ENCODE peak calls at places on chromosomes 7 and 10, in five cellular contexts. N, A, X, V and G are unnamed samples.
A peak's percentile ranks its signal among the peaks of the same experiment; 100 is the strongest.

GRCh38 chr10:132785433-132786278 is at the start of gene NKX6-2:
- DNase-seq in N (no peak), A (no peak), X (no peak), V (peak; percentile 42), G (no peak)

GRCh38 chr7:139679731-139680594 is 97.8 kb downstream of the HIPK2 start:
- DNase-seq in N (no peak), A (peak; percentile 82), X (no peak), V (peak; percentile 87), G (no peak)

GRCh38 chr10:128032466-128032865 is 93.8 kb downstream of the MKI67 start:
- DNase-seq in N (no peak), A (no peak), X (no peak), V (no peak), G (no peak)

GRCh38 chr7:157009778-157010587 is 480 bp downstream of the MNX1 start:
- DNase-seq in N (no peak), A (no peak), X (no peak), V (no peak), G (no peak)

GRCh38 chr7:112449353-112449752 is 907 bp upstream of the IFRD1 start:
- DNase-seq in N (peak; percentile 45), A (no peak), X (no peak), V (peak; percentile 24), G (no peak)

GRCh38 chr10:33252794-33253203 is 81.7 kb downstream of the NRP1 start:
- DNase-seq in N (no peak), A (no peak), X (no peak), V (peak; percentile 66), G (no peak)

GRCh38 chr7:116591202-116592040 is 66.6 kb downstream of the CAV1 start:
- DNase-seq in N (no peak), A (no peak), X (no peak), V (peak; percentile 42), G (no peak)

GRCh38 chr10:17335065-17335464 is 107.0 kb downstream of the VIM start:
- DNase-seq in N (no peak), A (no peak), X (no peak), V (no peak), G (no peak)

GRCh38 chr7:91287685-91288084 is 23.5 kb downstream of the FZD1 start:
- DNase-seq in N (no peak), A (no peak), X (no peak), V (no peak), G (no peak)

GRCh38 chr10:126908729-126909526 is 3.7 kb downstream of the DOCK1 start:
- DNase-seq in N (no peak), A (peak; percentile 21), X (no peak), V (no peak), G (no peak)

GRCh38 chr7:143258830-143259229 is 4.4 kb upstream of the GSTK1 start:
- DNase-seq in N (no peak), A (no peak), X (no peak), V (no peak), G (no peak)

GRCh38 chr10:58266826-58267712 is 625 bp downstream of the IPMK start:
- DNase-seq in N (peak; percentile 42), A (peak; percentile 83), X (peak; percentile 81), V (peak; percentile 51), G (peak; percentile 49)

GRCh38 chr7:135189221-135189662 is 18.7 kb upstream of the CYREN start:
- DNase-seq in N (no peak), A (peak; percentile 15), X (no peak), V (no peak), G (no peak)

GRCh38 chr7:151404216-151405011 is 5.4 kb downstream of the WDR86 start:
- DNase-seq in N (no peak), A (peak; percentile 85), X (peak; percentile 82), V (peak; percentile 55), G (no peak)

GRCh38 chr7:134438946-134439345 is 20.0 kb downstream of the AKR1B1 start:
- DNase-seq in N (no peak), A (no peak), X (no peak), V (no peak), G (no peak)

GRCh38 chr7:149175150-149175549 is 20.2 kb upstream of the ZNF282 start:
- DNase-seq in N (no peak), A (no peak), X (no peak), V (no peak), G (no peak)

GRCh38 chr10:54203426-54203825 is 597.6 kb downstream of the PCDH15 start:
- DNase-seq in N (no peak), A (no peak), X (no peak), V (no peak), G (no peak)

GRCh38 chr7:26183545-26184282 is 16.8 kb downstream of the HNRNPA2B1 start:
- DNase-seq in N (no peak), A (no peak), X (no peak), V (no peak), G (no peak)

GRCh38 chr7:126578338-126578737 is 674.4 kb downstream of the GRM8 start:
- DNase-seq in N (no peak), A (no peak), X (no peak), V (no peak), G (no peak)

GRCh38 chr10:42866115-42866995 is 83.8 kb downstream of the BMS1 start:
- DNase-seq in N (peak; percentile 21), A (peak; percentile 90), X (peak; percentile 91), V (peak; percentile 67), G (peak; percentile 80)

GRCh38 chr10:14377591-14377990 is 46.9 kb upstream of the FRMD4A start:
- DNase-seq in N (no peak), A (no peak), X (no peak), V (no peak), G (no peak)

GRCh38 chr7:19969859-19970493 is 196.6 kb upstream of the TMEM196 start:
- DNase-seq in N (no peak), A (no peak), X (no peak), V (peak; percentile 92), G (no peak)

GRCh38 chr7:37683263-37684120 is at the start of gene GPR141:
- DNase-seq in N (no peak), A (no peak), X (no peak), V (no peak), G (no peak)

GRCh38 chr10:76152186-76152585 is 720.8 kb downstream of the LRMDA start:
- DNase-seq in N (no peak), A (no peak), X (no peak), V (no peak), G (no peak)

GRCh38 chr7:93987297-93987696 is 16.9 kb downstream of the BET1 start:
- DNase-seq in N (no peak), A (no peak), X (no peak), V (no peak), G (no peak)

GRCh38 chr7:86926732-86927131 is 132.7 kb downstream of the ELAPOR2 start:
- DNase-seq in N (no peak), A (no peak), X (no peak), V (peak; percentile 49), G (no peak)

GRCh38 chr10:27504897-27505457 is 873 bp downstream of the RAB18 start:
- DNase-seq in N (no peak), A (no peak), X (no peak), V (no peak), G (no peak)

GRCh38 chr10:130105724-130106123 is 4.9 kb downstream of the C10orf143 start:
- DNase-seq in N (no peak), A (no peak), X (no peak), V (no peak), G (no peak)

GRCh38 chr7:17234398-17235021 is 63.9 kb upstream of the AHR start:
- DNase-seq in N (peak; percentile 64), A (no peak), X (no peak), V (peak; percentile 87), G (no peak)

GRCh38 chr10:103145046-103145445 is 48.0 kb downstream of the NT5C2 start:
- DNase-seq in N (no peak), A (no peak), X (no peak), V (no peak), G (no peak)

GRCh38 chr10:4678023-4678950 is 147.7 kb upstream of the AKR1E2 start:
- DNase-seq in N (no peak), A (no peak), X (no peak), V (peak; percentile 93), G (no peak)

DNA sequence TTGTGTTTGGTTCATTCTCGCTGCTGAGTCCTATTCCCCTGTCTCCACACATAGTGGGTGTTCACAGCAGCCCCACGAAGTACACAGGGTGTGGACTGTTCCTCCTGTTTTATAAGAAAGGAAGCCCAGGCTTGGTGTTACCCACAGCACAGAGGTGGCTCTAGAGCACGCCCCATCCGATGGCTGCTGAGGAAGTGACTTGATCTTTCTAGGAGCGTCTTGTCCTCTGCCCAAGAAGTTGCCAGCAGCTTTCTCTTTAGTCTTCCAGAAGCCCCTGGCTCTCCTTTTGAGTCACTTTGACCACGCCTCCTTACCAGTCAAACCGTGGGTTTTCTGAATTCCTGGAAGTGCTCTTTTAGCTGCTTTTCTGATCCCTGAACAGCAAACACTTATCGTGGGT is 94.0 kb downstream of the GRK5 start:
- DNase-seq in N (peak; percentile 72), A (no peak), X (no peak), V (no peak), G (no peak)
- H3K4me1 ChIP-seq in N (peaks cover 63% of the 10 kb centered on the region), A (peaks cover 4% of the 10 kb centered on the region), X (peaks cover 38% of the 10 kb centered on the region), V (peaks cover 48% of the 10 kb centered on the region), G (peaks cover 97% of the 10 kb centered on the region)

GRCh38 chr7:1893025-1893424 is 222.9 kb downstream of the ELFN1 start:
- DNase-seq in N (no peak), A (no peak), X (no peak), V (no peak), G (no peak)
- H3K27ac ChIP-seq in N (no peak overlapping the region), A (no peak overlapping the region), X (no peak overlapping the region), V (no peak overlapping the region), G (no peak overlapping the region)

DNA sequence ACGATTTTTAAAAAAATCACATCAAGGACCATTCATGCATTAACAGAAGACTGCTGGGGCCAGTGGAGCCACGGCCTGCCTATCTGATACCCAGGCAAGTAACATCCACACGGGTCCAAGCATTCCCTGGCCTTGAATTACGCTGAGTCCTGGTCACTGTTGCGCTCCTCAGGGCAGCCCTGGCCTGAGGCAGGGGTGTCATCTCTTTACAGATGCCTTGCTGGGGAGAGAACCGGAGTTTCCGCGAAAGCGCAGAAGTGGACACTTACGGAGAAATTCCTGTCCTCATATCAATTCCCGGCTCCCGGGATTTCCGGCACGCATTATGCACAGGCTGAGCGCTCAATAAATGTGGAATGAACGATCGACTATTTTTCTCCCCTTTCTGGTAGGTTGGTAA is 1.4 kb downstream of the CARD11 start:
- DNase-seq in N (no peak), A (no peak), X (no peak), V (no peak), G (no peak)
- H3K4me3 ChIP-seq in N (peak overlapping the region; percentile 96), A (no peak overlapping the region), X (no peak overlapping the region), V (no peak overlapping the region), G (no peak overlapping the region)

DNA sequence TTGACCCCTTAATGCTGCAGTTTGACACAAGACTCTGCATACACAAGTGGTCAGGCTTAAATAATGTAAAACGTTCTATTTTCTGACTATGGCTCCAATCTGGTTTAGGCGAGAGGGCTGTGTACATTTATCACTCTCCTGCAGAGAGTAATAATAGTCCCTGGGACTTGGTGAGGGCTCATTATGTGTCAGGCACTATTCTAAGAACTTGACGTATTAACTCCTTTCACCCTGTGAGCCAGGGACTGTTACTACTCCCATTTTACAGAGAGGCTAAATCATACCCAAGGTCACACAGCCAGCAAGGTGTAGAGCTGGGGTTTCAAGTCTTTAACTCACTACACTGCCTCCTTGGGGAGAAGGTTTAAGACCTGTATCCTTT is 187.2 kb upstream of the LYZL2 start:
- DNase-seq in N (no peak), A (no peak), X (no peak), V (no peak), G (no peak)
- H3K4me1 ChIP-seq in N (peaks cover 11% of the 10 kb centered on the region), A (peaks cover 6% of the 10 kb centered on the region), X (peaks cover 30% of the 10 kb centered on the region), V (no peaks in the 10 kb centered on the region), G (peaks cover 52% of the 10 kb centered on the region)